ENCODE peak calls at places on chromosome 1, in nine cellular contexts. H, Z, Y, I, E, F, T, U and O are unnamed samples.

GRCh38 chr1:17874665-17875064 is 119.5 kb downstream of the ACTL8 start:
- DNase-seq in H (no peak), Z (no peak), Y (no peak), I (no peak), E (no peak), F (no peak), T (peak; percentile 48), U (no peak), O (no peak)

GRCh38 chr1:65512383-65512782 is 91.9 kb downstream of the LEPR start:
- DNase-seq in H (no peak), Z (no peak), Y (no peak), I (no peak), E (no peak), F (no peak), T (no peak), U (no peak), O (no peak)

GRCh38 chr1:180927841-180928240 is 15.1 kb downstream of the KIAA1614 start:
- DNase-seq in H (no peak), Z (no peak), Y (no peak), I (no peak), E (peak; percentile 82), F (no peak), T (peak; percentile 99), U (no peak), O (no peak)

GRCh38 chr1:240193699-240194098 is 102.0 kb downstream of the FMN2 start:
- DNase-seq in H (peak; percentile 39), Z (no peak), Y (no peak), I (no peak), E (no peak), F (no peak), T (peak; percentile 51), U (no peak), O (no peak)

GRCh38 chr1:159152031-159152430 is 19.4 kb upstream of the CADM3 start:
- DNase-seq in H (no peak), Z (no peak), Y (no peak), I (no peak), E (no peak), F (no peak), T (no peak), U (no peak), O (no peak)

GRCh38 chr1:187928288-187928687 is 1099.5 kb downstream of the PLA2G4A start:
- DNase-seq in H (no peak), Z (no peak), Y (no peak), I (peak; percentile 49), E (no peak), F (no peak), T (peak; percentile 74), U (no peak), O (peak; percentile 1)

GRCh38 chr1:48536477-48536876 is 64.5 kb upstream of the SPATA6 start:
- DNase-seq in H (no peak), Z (no peak), Y (no peak), I (no peak), E (peak; percentile 24), F (no peak), T (no peak), U (no peak), O (peak; percentile 31)

GRCh38 chr1:109535971-109536491 is 3.6 kb upstream of the GPR61 start:
- DNase-seq in H (no peak), Z (no peak), Y (no peak), I (no peak), E (peak; percentile 88), F (no peak), T (peak; percentile 90), U (no peak), O (peak; percentile 82)

GRCh38 chr1:244102471-244102870 is 51.4 kb downstream of the ZBTB18 start:
- DNase-seq in H (no peak), Z (no peak), Y (no peak), I (no peak), E (no peak), F (no peak), T (no peak), U (no peak), O (no peak)

GRCh38 chr1:229388876-229389580 is 44.9 kb downstream of the ACTA1 start:
- DNase-seq in H (peak; percentile 11), Z (no peak), Y (no peak), I (no peak), E (no peak), F (no peak), T (no peak), U (no peak), O (no peak)

GRCh38 chr1:212219679-212220463 is 65.3 kb upstream of the PPP2R5A start:
- DNase-seq in H (no peak), Z (no peak), Y (no peak), I (no peak), E (no peak), F (no peak), T (peak; percentile 89), U (no peak), O (no peak)

GRCh38 chr1:214658785-214659184 is 55.8 kb downstream of the CENPF start:
- DNase-seq in H (no peak), Z (no peak), Y (no peak), I (no peak), E (no peak), F (no peak), T (peak; percentile 45), U (no peak), O (no peak)

GRCh38 chr1:15899266-15899665 is 51.8 kb downstream of the SPEN start:
- DNase-seq in H (no peak), Z (no peak), Y (no peak), I (no peak), E (no peak), F (no peak), T (no peak), U (no peak), O (no peak)

GRCh38 chr1:32334864-32335618 is 992 bp downstream of the MARCKSL1 start:
- DNase-seq in H (peak; percentile 66), Z (peak; percentile 43), Y (no peak), I (peak; percentile 73), E (peak; percentile 68), F (peak; percentile 68), T (peak; percentile 76), U (peak; percentile 59), O (peak; percentile 55)

GRCh38 chr1:161864577-161864976 is 98.5 kb downstream of the ATF6 start:
- DNase-seq in H (no peak), Z (no peak), Y (no peak), I (no peak), E (no peak), F (no peak), T (no peak), U (no peak), O (no peak)

GRCh38 chr1:7223334-7224080 is 438.3 kb downstream of the CAMTA1 start:
- DNase-seq in H (no peak), Z (no peak), Y (no peak), I (no peak), E (no peak), F (no peak), T (no peak), U (no peak), O (peak; percentile 85)

GRCh38 chr1:157558119-157558518 is 5.8 kb upstream of the FCRL5 start:
- DNase-seq in H (no peak), Z (no peak), Y (no peak), I (no peak), E (no peak), F (no peak), T (no peak), U (no peak), O (no peak)

GRCh38 chr1:46489638-46490602 is at the start of gene DMBX1:
- DNase-seq in H (peak; percentile 46), Z (peak; percentile 93), Y (no peak), I (peak; percentile 91), E (no peak), F (no peak), T (peak; percentile 70), U (no peak), O (no peak)

GRCh38 chr1:206049293-206049692 is 3.7 kb upstream of the RHEX start:
- DNase-seq in H (peak; percentile 11), Z (no peak), Y (no peak), I (no peak), E (no peak), F (no peak), T (no peak), U (no peak), O (no peak)